ENCODE peak calls at places on chromosomes 12 and 14, in six cellular contexts. F, T, E, J, M and Q are unnamed samples.
A peak's percentile ranks its signal among the peaks of the same experiment; 100 is the strongest.

GRCh38 chr12:5872745-5873144 is 72.3 kb downstream of the ANO2 start:
- DNase-seq in E (no peak), J (no peak), T (no peak), M (no peak), F (no peak), Q (peak; percentile 37)

GRCh38 chr14:67622675-67623074 is 3.0 kb downstream of the ARG2 start:
- DNase-seq in M (no peak), E (no peak), T (peak; percentile 50), J (no peak), F (no peak), Q (peak; percentile 78)

GRCh38 chr12:47832263-47832933 is 12.7 kb upstream of the HDAC7 start:
- DNase-seq in T (no peak), J (no peak), F (no peak), M (peak; percentile 56), E (no peak), Q (no peak)

GRCh38 chr12:112617191-112617505 is 174.4 kb upstream of the RPH3A start:
- DNase-seq in T (no peak), J (no peak), M (no peak), E (no peak), F (no peak), Q (no peak)

GRCh38 chr12:96326628-96327227 is 73.5 kb downstream of the CDK17 start:
- DNase-seq in J (no peak), E (no peak), T (no peak), M (no peak), F (no peak), Q (no peak)

GRCh38 chr14:94933411-94933964 is 163.6 kb upstream of the GSC start:
- DNase-seq in M (no peak), E (no peak), J (no peak), F (no peak), T (no peak), Q (no peak)

GRCh38 chr14:100536721-100537700 is 50.2 kb downstream of the BEGAIN start:
- DNase-seq in T (peak; percentile 71), M (no peak), E (no peak), F (peak; percentile 40), J (no peak), Q (no peak)

GRCh38 chr14:76863724-76864407 is 37.7 kb downstream of the LRRC74A start:
- DNase-seq in M (no peak), E (no peak), J (no peak), F (no peak), T (peak; percentile 57), Q (no peak)

GRCh38 chr12:100733817-100734593 is 60.6 kb upstream of the ANO4 start:
- DNase-seq in E (no peak), T (no peak), F (no peak), J (no peak), M (no peak), Q (peak; percentile 48)

GRCh38 chr14:57487771-57488170 is 5.9 kb downstream of the CCDC198 start:
- DNase-seq in F (no peak), T (no peak), M (no peak), E (no peak), J (no peak), Q (peak; percentile 93)

GRCh38 chr14:97267509-97267908 is 470.3 kb downstream of the VRK1 start:
- DNase-seq in M (no peak), F (no peak), J (no peak), T (no peak), E (no peak), Q (peak; percentile 56)

GRCh38 chr14:91399868-91400640 is 17.6 kb downstream of the CCDC88C start:
- DNase-seq in T (peak; percentile 80), E (no peak), M (no peak), F (no peak), J (peak; percentile 61), Q (no peak)

GRCh38 chr12:111318450-111318849 is 50.4 kb downstream of the PHETA1 start:
- DNase-seq in F (no peak), M (no peak), E (no peak), J (no peak), T (no peak), Q (no peak)

GRCh38 chr14:30620178-30620577 is 1.9 kb upstream of the SCFD1 start:
- DNase-seq in E (no peak), J (no peak), M (no peak), T (no peak), F (no peak), Q (peak; percentile 25)

GRCh38 chr14:85037411-85037810 is 492.5 kb upstream of the FLRT2 start:
- DNase-seq in F (no peak), J (no peak), E (no peak), M (no peak), T (no peak), Q (no peak)

GRCh38 chr14:71675902-71676291 is 256.3 kb upstream of the RGS6 start:
- DNase-seq in T (no peak), J (no peak), E (no peak), F (no peak), M (no peak), Q (no peak)

GRCh38 chr12:86727151-86727550 is 471.0 kb upstream of the MGAT4C start:
- DNase-seq in T (no peak), F (no peak), E (no peak), M (no peak), J (no peak), Q (peak; percentile 15)

GRCh38 chr14:73903028-73903427 is 16.4 kb downstream of the ZNF410 start:
- DNase-seq in E (no peak), J (no peak), M (no peak), T (no peak), F (no peak), Q (no peak)

GRCh38 chr12:3107954-3108353 is 30.8 kb downstream of the TSPAN9 start:
- DNase-seq in T (no peak), M (no peak), F (no peak), E (no peak), J (no peak), Q (peak; percentile 63)

GRCh38 chr12:130031571-130032189 is 127.9 kb upstream of the TMEM132D start:
- DNase-seq in T (peak; percentile 90), E (peak; percentile 15), F (peak; percentile 60), J (peak; percentile 29), M (peak; percentile 36), Q (peak; percentile 58)

GRCh38 chr14:63432888-63433552 is 110.2 kb downstream of the PPP2R5E start:
- DNase-seq in E (no peak), T (no peak), M (no peak), J (no peak), F (no peak), Q (no peak)

GRCh38 chr12:4960547-4960946 is 50.8 kb downstream of the KCNA1 start:
- DNase-seq in E (no peak), F (no peak), J (no peak), M (no peak), T (no peak), Q (no peak)

GRCh38 chr14:63302135-63302534 is 16.6 kb downstream of the GPHB5 start:
- DNase-seq in E (no peak), M (no peak), T (no peak), F (no peak), J (no peak), Q (no peak)

GRCh38 chr14:37584211-37585100 is 10.6 kb downstream of the FOXA1 start:
- DNase-seq in T (peak; percentile 74), E (no peak), J (no peak), F (peak; percentile 80), M (no peak), Q (no peak)

GRCh38 chr12:14238224-14238792 is 127.2 kb upstream of the ATF7IP start:
- DNase-seq in E (no peak), M (no peak), F (no peak), T (no peak), J (peak; percentile 59), Q (peak; percentile 35)

GRCh38 chr14:89217876-89218275 is 199.2 kb downstream of the FOXN3 start:
- DNase-seq in T (no peak), E (no peak), J (no peak), M (no peak), F (no peak), Q (no peak)

GRCh38 chr12:52173526-52173925 is 18.3 kb downstream of the KRT80 start:
- DNase-seq in J (no peak), M (no peak), F (no peak), T (no peak), E (no peak), Q (no peak)

GRCh38 chr14:76323331-76324050 is 52.4 kb upstream of the ESRRB start:
- DNase-seq in E (no peak), F (no peak), M (no peak), J (no peak), T (no peak), Q (no peak)

GRCh38 chr12:6869049-6870021 is 2.0 kb downstream of the TPI1 start:
- DNase-seq in M (peak; percentile 60), E (peak; percentile 73), T (peak; percentile 91), F (peak; percentile 78), J (peak; percentile 87), Q (peak; percentile 84)

GRCh38 chr12:122106891-122107660 is 28.5 kb downstream of the MLXIP start:
- DNase-seq in M (no peak), E (no peak), F (no peak), T (no peak), J (no peak), Q (peak; percentile 39)

GRCh38 chr12:123019841-123020138 is 39.3 kb downstream of the ARL6IP4 start:
- DNase-seq in T (no peak), F (no peak), J (no peak), E (no peak), M (no peak), Q (no peak)

GRCh38 chr14:38208825-38209562 is 1.3 kb downstream of the SSTR1 start:
- DNase-seq in J (no peak), T (peak; percentile 82), F (peak; percentile 91), M (no peak), E (no peak), Q (peak; percentile 64)

GRCh38 chr12:59383426-59383822 is 212.4 kb upstream of the SLC16A7 start:
- DNase-seq in J (no peak), T (no peak), E (no peak), F (no peak), M (no peak), Q (no peak)